ENCODE peak calls at places on chromosomes 4 and X, in four cellular contexts. One of them, this sample, is unnamed.

GRCh38 chrX:66402165-66402564 is 236.7 kb downstream of the EDA2R start:
- DNase-seq in IMR-90: no peak
- DNase-seq in Peyer's patch: no peak
- DNase-seq in esophagus squamous epithelium: no peak
- DNase-seq in this sample: no peak

GRCh38 chr4:4720671-4721070 is 138.8 kb upstream of the MSX1 start:
- DNase-seq in IMR-90: no peak
- DNase-seq in Peyer's patch: no peak
- DNase-seq in esophagus squamous epithelium: no peak
- DNase-seq in this sample: no peak

GRCh38 chr4:1851575-1852415 is 4.2 kb downstream of the LETM1 start:
- DNase-seq in IMR-90: no peak
- DNase-seq in Peyer's patch: no peak
- DNase-seq in esophagus squamous epithelium: no peak
- DNase-seq in this sample: no peak

GRCh38 chr4:6416518-6417286 is 55.7 kb downstream of the PPP2R2C start:
- DNase-seq in IMR-90: no peak
- DNase-seq in Peyer's patch: no peak
- DNase-seq in esophagus squamous epithelium: no peak
- DNase-seq in this sample: no peak

GRCh38 chrX:41720125-41720780 is 3.7 kb upstream of the GPR82 start:
- DNase-seq in IMR-90: peak
- DNase-seq in Peyer's patch: peak
- DNase-seq in esophagus squamous epithelium: no peak
- DNase-seq in this sample: no peak

GRCh38 chr4:163166041-163166579 is 580 bp downstream of the NAF1 start:
- DNase-seq in IMR-90: peak
- DNase-seq in Peyer's patch: peak
- DNase-seq in esophagus squamous epithelium: peak
- DNase-seq in this sample: peak

GRCh38 chr4:118005883-118006282 is 28.4 kb upstream of the NDST3 start:
- DNase-seq in IMR-90: no peak
- DNase-seq in Peyer's patch: no peak
- DNase-seq in esophagus squamous epithelium: no peak
- DNase-seq in this sample: no peak

GRCh38 chr4:13329963-13330362 is 154.2 kb downstream of the RAB28 start:
- DNase-seq in IMR-90: peak
- DNase-seq in Peyer's patch: no peak
- DNase-seq in esophagus squamous epithelium: no peak
- DNase-seq in this sample: no peak

GRCh38 chr4:15320116-15320515 is 107.7 kb upstream of the C1QTNF7 start:
- DNase-seq in IMR-90: no peak
- DNase-seq in Peyer's patch: no peak
- DNase-seq in esophagus squamous epithelium: no peak
- DNase-seq in this sample: no peak

GRCh38 chrX:131874300-131874699 is 148.8 kb upstream of the STK26 start:
- DNase-seq in IMR-90: no peak
- DNase-seq in Peyer's patch: no peak
- DNase-seq in esophagus squamous epithelium: no peak
- DNase-seq in this sample: no peak

GRCh38 chrX:48794993-48795501 is 6.8 kb upstream of the HDAC6 start:
- DNase-seq in IMR-90: peak
- DNase-seq in Peyer's patch: no peak
- DNase-seq in esophagus squamous epithelium: no peak
- DNase-seq in this sample: no peak

GRCh38 chr4:189090174-189090814 is 850.4 kb upstream of the FRG1 start:
- DNase-seq in IMR-90: peak
- DNase-seq in Peyer's patch: no peak
- DNase-seq in esophagus squamous epithelium: no peak
- DNase-seq in this sample: no peak

GRCh38 chrX:151985955-151986354 is 11.5 kb upstream of the GABRE start:
- DNase-seq in IMR-90: peak
- DNase-seq in Peyer's patch: no peak
- DNase-seq in esophagus squamous epithelium: no peak
- DNase-seq in this sample: no peak

GRCh38 chr4:8419222-8420041 is 21.1 kb downstream of the ACOX3 start:
- DNase-seq in IMR-90: peak
- DNase-seq in Peyer's patch: no peak
- DNase-seq in esophagus squamous epithelium: no peak
- DNase-seq in this sample: no peak

GRCh38 chrX:8869812-8870211 is 68.6 kb upstream of the FAM9A start:
- DNase-seq in IMR-90: no peak
- DNase-seq in Peyer's patch: no peak
- DNase-seq in esophagus squamous epithelium: no peak
- DNase-seq in this sample: no peak

GRCh38 chr4:89121711-89122387 is 10.5 kb downstream of the TIGD2 start:
- DNase-seq in IMR-90: no peak
- DNase-seq in Peyer's patch: no peak
- DNase-seq in esophagus squamous epithelium: no peak
- DNase-seq in this sample: no peak

GRCh38 chr4:168831585-168831918 is 178.5 kb downstream of the CBR4 start:
- DNase-seq in IMR-90: no peak
- DNase-seq in Peyer's patch: no peak
- DNase-seq in esophagus squamous epithelium: no peak
- DNase-seq in this sample: no peak

GRCh38 chr4:168830777-168831512 is 179.1 kb downstream of the CBR4 start:
- DNase-seq in IMR-90: no peak
- DNase-seq in Peyer's patch: no peak
- DNase-seq in esophagus squamous epithelium: no peak
- DNase-seq in this sample: no peak

GRCh38 chr4:168831919-168832745 is 177.9 kb downstream of the CBR4 start:
- DNase-seq in IMR-90: peak
- DNase-seq in Peyer's patch: peak
- DNase-seq in esophagus squamous epithelium: no peak
- DNase-seq in this sample: peak

GRCh38 chr4:168835880-168836454 is 174.1 kb downstream of the CBR4 start:
- DNase-seq in IMR-90: no peak
- DNase-seq in Peyer's patch: no peak
- DNase-seq in esophagus squamous epithelium: no peak
- DNase-seq in this sample: no peak

GRCh38 chr4:168832746-168833575 is 177.1 kb downstream of the CBR4 start:
- DNase-seq in IMR-90: no peak
- DNase-seq in Peyer's patch: no peak
- DNase-seq in esophagus squamous epithelium: no peak
- DNase-seq in this sample: peak
- TF ChIP-seq POLR2A in IMR-90: peak
- TF ChIP-seq POLR2A in Peyer's patch: no peak
- TF ChIP-seq POLR2A in esophagus squamous epithelium: no peak
- TF ChIP-seq POLR2A in this sample: peak

GRCh38 chr4:93865650-93866049 is 37.1 kb downstream of the ATOH1 start:
- DNase-seq in IMR-90: no peak
- DNase-seq in Peyer's patch: no peak
- DNase-seq in esophagus squamous epithelium: no peak
- DNase-seq in this sample: no peak
- H3K27ac ChIP-seq in IMR-90: no peak
- H3K27ac ChIP-seq in Peyer's patch: no peak
- H3K27ac ChIP-seq in esophagus squamous epithelium: no peak
- H3K27ac ChIP-seq in this sample: no peak

DNA sequence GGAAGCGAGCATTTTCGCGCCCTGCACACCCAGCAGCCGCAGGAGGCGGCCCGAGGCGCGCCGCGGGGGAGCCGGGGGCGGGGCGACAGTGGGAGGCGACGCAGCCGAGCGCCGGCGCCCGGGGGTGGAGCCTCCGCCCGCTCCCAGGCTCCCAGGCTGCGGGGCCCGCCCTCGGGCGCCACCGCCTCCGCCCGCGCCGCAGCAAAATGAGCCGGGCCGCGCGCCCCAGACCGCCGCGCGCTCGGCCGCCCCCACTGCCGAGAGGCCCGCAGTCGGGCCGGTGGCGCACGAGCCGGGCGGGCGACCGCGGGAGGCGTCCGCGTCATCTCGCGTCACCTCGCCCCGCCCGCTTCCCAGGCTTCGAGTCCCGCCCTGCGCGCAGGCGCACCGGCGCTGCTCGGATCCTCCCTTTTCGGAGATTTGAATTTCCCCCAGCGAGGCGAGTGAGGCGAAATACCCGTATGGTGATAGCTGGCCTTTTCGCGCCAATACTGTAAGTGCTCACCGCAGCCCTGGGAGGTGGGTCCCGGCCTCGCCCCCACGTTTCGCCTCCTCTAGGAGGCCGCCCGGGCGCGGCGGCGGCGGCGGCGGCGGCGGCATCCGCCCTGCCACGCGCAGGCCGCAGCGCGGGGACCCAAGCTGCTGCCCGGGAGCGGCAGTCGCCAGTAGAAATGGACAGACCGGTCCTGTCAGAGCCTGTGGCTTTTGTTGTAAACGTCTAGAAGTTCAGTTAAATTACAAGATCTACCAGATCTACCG is at the start of gene TMEM187:
- DNase-seq in IMR-90: peak
- DNase-seq in Peyer's patch: peak
- DNase-seq in esophagus squamous epithelium: no peak
- DNase-seq in this sample: peak
- TF ChIP-seq POLR2A in IMR-90: peak
- TF ChIP-seq POLR2A in Peyer's patch: peak
- TF ChIP-seq POLR2A in esophagus squamous epithelium: no peak
- TF ChIP-seq POLR2A in this sample: no peak

GRCh38 chr4:55865228-55865806 is 11.9 kb downstream of the EXOC1 start:
- DNase-seq in IMR-90: peak
- DNase-seq in Peyer's patch: no peak
- DNase-seq in esophagus squamous epithelium: no peak
- DNase-seq in this sample: no peak
- H3K27ac ChIP-seq in IMR-90: peak
- H3K27ac ChIP-seq in Peyer's patch: no peak
- H3K27ac ChIP-seq in esophagus squamous epithelium: peak
- H3K27ac ChIP-seq in this sample: peak

GRCh38 chr4:123396294-123397275 is at the start of gene SPRY1:
- DNase-seq in IMR-90: peak
- DNase-seq in Peyer's patch: peak
- DNase-seq in esophagus squamous epithelium: peak
- DNase-seq in this sample: peak
- TF ChIP-seq POLR2A in IMR-90: no peak
- TF ChIP-seq POLR2A in Peyer's patch: peak
- TF ChIP-seq POLR2A in esophagus squamous epithelium: peak
- TF ChIP-seq POLR2A in this sample: peak

GRCh38 chr4:143382539-143382938 is 45.9 kb downstream of the GAB1 start:
- DNase-seq in IMR-90: peak
- DNase-seq in Peyer's patch: no peak
- DNase-seq in esophagus squamous epithelium: no peak
- DNase-seq in this sample: no peak
- H3K27ac ChIP-seq in IMR-90: peak
- H3K27ac ChIP-seq in Peyer's patch: no peak
- H3K27ac ChIP-seq in esophagus squamous epithelium: peak
- H3K27ac ChIP-seq in this sample: peak

DNA sequence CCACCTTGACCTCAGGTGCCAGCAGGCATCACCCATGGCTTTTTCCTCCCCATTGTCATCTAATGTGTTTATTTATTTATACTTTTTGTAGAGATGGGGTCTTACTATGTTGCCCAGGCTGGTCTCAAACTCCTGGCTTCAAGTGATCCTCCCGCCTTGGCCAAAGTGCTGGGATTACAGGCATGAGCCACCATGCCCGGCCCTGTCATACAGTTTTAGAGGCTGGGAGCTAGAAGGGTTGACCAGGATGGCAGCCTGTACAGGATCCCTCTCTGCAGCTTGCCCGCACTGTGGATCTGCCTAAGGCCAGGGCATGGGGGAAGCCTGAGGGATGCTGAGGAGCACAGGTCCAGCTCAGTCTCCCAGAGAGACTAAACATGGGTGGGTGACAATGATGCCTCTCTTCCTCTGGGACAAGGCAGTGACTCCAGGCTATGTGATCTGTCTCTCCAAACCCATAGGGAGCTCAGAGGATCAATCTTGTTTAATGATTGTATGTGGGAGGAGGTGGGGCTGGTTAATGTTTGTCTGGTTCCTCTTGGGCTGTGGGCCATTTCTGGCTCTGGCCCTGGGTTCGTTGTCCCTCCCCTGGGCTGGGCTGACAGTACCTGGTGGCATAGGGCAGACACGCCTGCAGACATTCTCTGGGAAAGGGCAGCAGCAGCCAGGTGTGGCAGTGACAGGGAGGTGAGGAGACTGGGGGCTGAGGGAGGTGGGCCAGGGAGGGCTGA is 8.3 kb upstream of the GJB1 start:
- DNase-seq in IMR-90: no peak
- DNase-seq in Peyer's patch: no peak
- DNase-seq in esophagus squamous epithelium: no peak
- DNase-seq in this sample: no peak
- TF ChIP-seq POLR2A in IMR-90: no peak
- TF ChIP-seq POLR2A in Peyer's patch: peak
- TF ChIP-seq POLR2A in esophagus squamous epithelium: no peak
- TF ChIP-seq POLR2A in this sample: no peak

GRCh38 chrX:23883737-23884354 is 23.9 kb downstream of the APOO start:
- DNase-seq in IMR-90: peak
- DNase-seq in Peyer's patch: no peak
- DNase-seq in esophagus squamous epithelium: no peak
- DNase-seq in this sample: no peak
- H3K27ac ChIP-seq in IMR-90: peak
- H3K27ac ChIP-seq in Peyer's patch: peak
- H3K27ac ChIP-seq in esophagus squamous epithelium: no peak
- H3K27ac ChIP-seq in this sample: peak

DNA sequence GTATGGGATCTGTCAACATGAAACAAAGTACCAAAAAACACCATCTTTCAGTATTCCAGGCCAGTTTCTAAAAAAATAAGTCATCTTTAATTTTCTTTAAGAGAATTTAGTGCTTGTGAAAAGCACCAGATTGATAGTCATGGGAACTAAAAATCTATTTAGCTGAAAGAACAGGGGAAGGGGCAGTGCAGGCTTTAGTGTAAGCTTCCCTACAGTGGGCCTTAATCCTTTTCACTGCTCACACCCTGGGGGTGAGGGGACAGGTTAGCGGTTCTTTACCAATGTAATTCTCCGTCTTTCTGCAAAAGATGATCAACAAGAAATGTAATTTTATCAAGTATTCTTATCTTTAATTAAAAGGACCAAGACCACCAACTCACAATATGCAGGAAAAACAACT is 47.1 kb downstream of the CHIC2 start:
- DNase-seq in IMR-90: no peak
- DNase-seq in Peyer's patch: no peak
- DNase-seq in esophagus squamous epithelium: no peak
- DNase-seq in this sample: no peak
- TF ChIP-seq POLR2A in IMR-90: no peak
- TF ChIP-seq POLR2A in Peyer's patch: no peak
- TF ChIP-seq POLR2A in esophagus squamous epithelium: no peak
- TF ChIP-seq POLR2A in this sample: no peak

DNA sequence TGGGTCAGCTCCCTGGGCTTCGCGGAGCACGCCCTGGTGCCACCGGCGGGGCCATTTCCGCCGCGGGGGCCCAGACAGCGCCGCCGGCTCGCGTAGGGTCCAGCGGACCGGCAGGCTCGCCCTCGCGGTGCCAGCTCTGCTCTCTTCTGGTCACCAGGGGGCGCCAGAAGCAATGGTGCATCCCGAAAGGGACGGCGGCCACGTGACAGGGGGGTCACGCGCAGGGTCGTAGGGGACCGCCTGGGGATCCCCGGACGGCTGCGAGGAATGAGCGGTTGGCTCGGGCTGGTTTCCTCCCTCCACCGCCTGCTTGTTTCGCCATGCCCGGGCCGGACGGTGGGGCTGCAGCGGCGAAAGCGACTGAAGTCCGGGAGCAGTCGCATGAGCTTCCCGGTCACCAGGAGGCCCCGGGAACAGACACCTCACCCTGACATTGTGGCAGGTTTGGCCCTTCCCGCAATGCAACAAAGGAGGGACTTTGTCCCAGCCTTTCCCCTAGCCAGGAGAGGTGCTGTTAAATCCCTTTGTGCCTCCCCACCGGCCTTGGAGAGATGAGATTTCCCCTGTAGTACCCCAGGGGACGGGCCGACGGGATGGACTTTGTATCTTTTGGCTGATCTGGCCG is 15.8 kb downstream of the ZCCHC12 start:
- DNase-seq in IMR-90: peak
- DNase-seq in Peyer's patch: peak
- DNase-seq in esophagus squamous epithelium: no peak
- DNase-seq in this sample: peak
- H3K27ac ChIP-seq in IMR-90: no peak
- H3K27ac ChIP-seq in Peyer's patch: no peak
- H3K27ac ChIP-seq in esophagus squamous epithelium: no peak
- H3K27ac ChIP-seq in this sample: no peak